ENCODE peak calls at places on chromosomes 12 and 14, in seven cellular contexts. C is prostate gland, P is uterus, D is HCT116, A is A549, H is spleen, T is transverse colon. Z is an unnamed sample.

GRCh38 chr12:45178771-45179170 is 37.1 kb upstream of the ANO6 start:
- DNase-seq in C (no peak), A (no peak), T (no peak), H (no peak), D (no peak), P (no peak), Z (no peak)

GRCh38 chr14:98292191-98292590 is 979.8 kb downstream of the BCL11B start:
- DNase-seq in D (no peak), A (no peak), H (no peak), C (no peak), P (no peak), T (no peak), Z (no peak)

GRCh38 chr14:65279958-65280357 is 132.6 kb upstream of the FUT8 start:
- DNase-seq in P (no peak), H (no peak), T (no peak), C (no peak), D (no peak), A (no peak), Z (no peak)

GRCh38 chr12:123936956-123937706 is 35.5 kb downstream of the CCDC92 start:
- DNase-seq in P (no peak), D (no peak), A (no peak), T (no peak), H (peak; percentile 74), C (no peak), Z (no peak)

GRCh38 chr14:51211149-51211548 is 28.9 kb upstream of the TMX1 start:
- DNase-seq in A (peak; percentile 14), P (no peak), T (no peak), H (no peak), C (no peak), D (no peak), Z (no peak)

GRCh38 chr14:92692822-92693226 is 55.6 kb downstream of the LGMN start:
- DNase-seq in H (peak; percentile 89), T (peak; percentile 67), C (peak; percentile 50), A (peak; percentile 27), P (peak; percentile 38), D (no peak), Z (peak; percentile 89)

GRCh38 chr14:22112004-22112403 is 438.4 kb upstream of the OR4E1 start:
- DNase-seq in D (no peak), H (no peak), T (no peak), A (peak; percentile 8), C (no peak), P (no peak), Z (no peak)

GRCh38 chr14:67413806-67414769 is 2.1 kb upstream of the PLEK2 start:
- DNase-seq in A (peak; percentile 79), D (peak; percentile 88), T (no peak), C (no peak), H (no peak), P (no peak), Z (peak; percentile 41)

GRCh38 chr14:21729703-21730212 is 56.1 kb upstream of the OR4E1 start:
- DNase-seq in P (no peak), H (no peak), D (no peak), T (no peak), A (no peak), C (no peak), Z (no peak)

GRCh38 chr14:77028384-77029246 is at the start of gene IRF2BPL:
- DNase-seq in C (peak; percentile 97), A (peak; percentile 99), T (peak; percentile 99), H (peak; percentile 100), P (peak; percentile 99), D (peak; percentile 91), Z (peak; percentile 100)

GRCh38 chr12:55652352-55652751 is 15.7 kb downstream of the OR10P1 start:
- DNase-seq in H (no peak), T (no peak), P (no peak), D (no peak), A (no peak), C (no peak), Z (no peak)

GRCh38 chr12:76026643-76027063 is 4.9 kb downstream of the PHLDA1 start:
- DNase-seq in A (peak; percentile 71), D (no peak), C (no peak), H (no peak), T (no peak), P (no peak), Z (no peak)

GRCh38 chr14:68688872-68689371 is 103.9 kb downstream of the ZFP36L1 start:
- DNase-seq in D (no peak), H (no peak), T (no peak), P (peak; percentile 47), C (no peak), A (peak; percentile 58), Z (peak; percentile 63)

GRCh38 chr14:79920180-79920579 is 291.1 kb downstream of the DIO2 start:
- DNase-seq in D (no peak), P (no peak), C (no peak), T (no peak), A (no peak), H (peak; percentile 46), Z (no peak)

GRCh38 chr14:59303216-59303615 is 114.7 kb downstream of the DAAM1 start:
- DNase-seq in T (no peak), H (no peak), P (no peak), D (no peak), A (no peak), C (no peak), Z (no peak)

GRCh38 chr12:93164103-93164880 is 213.4 kb upstream of the NUDT4 start:
- DNase-seq in D (no peak), C (peak; percentile 48), A (no peak), T (peak; percentile 49), P (no peak), H (no peak), Z (no peak)

GRCh38 chr14:41986726-41987125 is 380.1 kb downstream of the LRFN5 start:
- DNase-seq in P (no peak), A (no peak), D (peak; percentile 15), C (no peak), T (no peak), H (no peak), Z (no peak)

GRCh38 chr12:14260011-14260993 is 105.2 kb upstream of the ATF7IP start:
- DNase-seq in T (peak; percentile 91), H (peak; percentile 90), C (peak; percentile 73), P (peak; percentile 91), D (peak; percentile 47), A (peak; percentile 43), Z (peak; percentile 96)

GRCh38 chr14:75847584-75847983 is 134.2 kb downstream of the TGFB3 start:
- DNase-seq in P (no peak), A (no peak), H (no peak), D (no peak), C (no peak), T (no peak), Z (no peak)

DNA sequence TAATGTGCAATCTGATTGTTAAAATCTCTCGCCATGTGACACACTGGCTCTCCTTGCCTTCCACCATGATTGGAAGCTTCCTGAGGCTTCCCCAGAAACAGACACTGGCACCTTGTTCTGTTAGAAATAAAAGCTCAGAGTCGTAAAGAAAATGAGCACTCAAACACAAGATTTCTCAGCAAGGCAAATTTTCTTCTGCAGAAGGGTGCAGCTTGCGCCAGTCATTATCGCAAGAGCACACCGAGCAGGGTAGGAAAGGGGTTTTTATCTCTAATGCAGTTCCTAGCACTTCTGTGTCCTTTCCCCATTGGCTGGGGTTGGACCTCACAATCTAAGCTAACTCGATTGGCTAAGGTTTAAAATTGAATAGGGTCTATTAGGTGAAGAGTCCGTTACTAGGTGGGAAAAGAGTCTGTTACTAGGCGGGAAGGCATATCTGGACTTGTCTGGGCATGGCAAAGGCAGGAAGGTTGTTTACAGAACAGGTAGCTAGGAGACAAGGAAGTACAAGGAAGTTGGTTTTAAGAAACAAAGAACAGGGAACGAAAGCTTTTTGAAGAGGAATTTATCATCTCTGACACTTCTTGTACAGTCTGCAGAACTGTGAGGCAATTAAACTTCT is 62.6 kb upstream of the BICD1 start:
- DNase-seq in D (no peak), A (peak; percentile 32), C (no peak), P (no peak), H (no peak), T (no peak), Z (no peak)
- H3K4me1 ChIP-seq in D (no peaks in the 10 kb centered on the region), A (no peaks in the 10 kb centered on the region), C (no peaks in the 10 kb centered on the region), P (no peaks in the 10 kb centered on the region), H (no peaks in the 10 kb centered on the region), T (no peaks in the 10 kb centered on the region), Z (no peaks in the 10 kb centered on the region)

GRCh38 chr14:88044129-88044727 is 39.3 kb downstream of the GPR65 start:
- DNase-seq in A (peak; percentile 76), H (no peak), P (no peak), C (no peak), D (no peak), T (no peak), Z (no peak)

GRCh38 chr14:88044782-88045446 is 40.0 kb downstream of the GPR65 start:
- DNase-seq in D (no peak), T (no peak), H (no peak), A (peak; percentile 54), C (no peak), P (no peak), Z (no peak)

GRCh38 chr14:88043523-88043922 is 38.6 kb downstream of the GPR65 start:
- DNase-seq in A (peak; percentile 12), D (no peak), H (no peak), P (no peak), T (no peak), C (no peak), Z (no peak)

GRCh38 chr14:88049271-88049670 is 44.3 kb downstream of the GPR65 start:
- DNase-seq in C (no peak), H (no peak), A (no peak), P (no peak), D (no peak), T (no peak), Z (no peak)

DNA sequence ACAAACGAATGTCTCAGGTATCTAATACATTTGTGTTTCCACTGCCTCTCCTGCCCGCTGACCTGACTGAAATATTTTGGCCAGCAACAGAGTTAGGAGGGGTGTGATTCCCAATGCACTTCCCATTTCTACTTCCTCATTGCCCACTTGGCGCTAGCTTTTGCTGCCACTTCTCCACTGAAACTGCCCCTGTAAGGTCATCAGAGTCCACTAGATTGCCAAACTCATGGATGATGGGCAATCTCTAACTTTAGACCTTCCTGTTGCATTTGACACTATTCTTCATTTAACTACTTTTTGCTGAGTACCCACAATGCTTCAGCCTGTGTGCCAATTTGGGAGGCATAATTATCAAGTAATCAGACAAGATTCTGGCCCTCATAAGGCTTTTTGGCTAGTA is 40.8 kb downstream of the GPR65 start:
- DNase-seq in T (peak; percentile 10), P (no peak), D (no peak), C (no peak), H (no peak), A (no peak), Z (no peak)
- TF ChIP-seq POLR2A in T (no peak), P (no peak), D (no peak), C (no peak), H (no peak), A (no peak), Z (no peak)

GRCh38 chr12:50538178-50538577 is 33.4 kb downstream of the DIP2B start:
- DNase-seq in H (no peak), T (no peak), D (no peak), A (no peak), C (no peak), P (no peak), Z (no peak)
- H3K4me1 ChIP-seq in H (peaks cover 77% of the 10 kb centered on the region), T (peaks cover 35% of the 10 kb centered on the region), D (peaks cover 66% of the 10 kb centered on the region), A (peaks cover 66% of the 10 kb centered on the region), C (peaks cover 2% of the 10 kb centered on the region), P (no peaks in the 10 kb centered on the region), Z (peaks cover 10% of the 10 kb centered on the region)

DNA sequence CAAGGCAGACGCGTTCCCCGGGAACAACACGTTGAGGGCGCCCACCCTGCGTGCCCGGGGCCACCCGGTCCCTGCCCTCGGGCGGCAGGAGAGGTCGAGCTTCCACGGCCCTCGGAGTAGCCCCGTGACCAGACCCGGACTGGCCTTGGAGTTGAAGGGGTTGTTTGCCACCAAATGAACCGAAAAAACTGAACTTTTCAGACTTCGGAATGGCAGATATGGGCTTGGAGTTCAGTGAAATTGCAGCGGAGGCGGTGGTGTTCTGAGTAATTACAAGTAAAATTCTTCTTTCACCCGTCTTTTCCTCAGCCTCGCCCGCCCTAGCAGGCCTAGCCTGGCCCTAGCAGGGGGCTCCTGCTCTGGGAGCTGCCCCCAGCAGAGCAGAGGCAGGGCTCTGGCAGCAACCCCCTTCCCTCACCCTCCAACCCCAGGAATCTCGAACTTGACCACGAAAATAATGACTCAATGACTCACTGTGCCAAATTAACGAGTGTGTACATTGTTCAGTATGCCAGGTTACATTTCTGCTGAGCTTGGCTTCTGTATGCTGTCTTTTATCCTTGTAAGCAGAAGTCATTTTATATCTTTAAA is 1.1 kb downstream of the PAPLN start:
- DNase-seq in A (no peak), T (no peak), C (peak; percentile 51), D (peak; percentile 6), P (no peak), H (no peak), Z (peak; percentile 62)
- TF ChIP-seq POLR2A in A (no peak), T (no peak), C (no peak), D (no peak), P (no peak), H (no peak), Z (no peak)

Z was measured in sigmoid colon.